ENCODE peak calls at places on chromosome 17, in ten cellular contexts. F, O, W, L, K, N, R, H, V and Q are unnamed samples.

GRCh38 chr17:32833076-32833475 is 43.8 kb downstream of the MYO1D start:
- DNase-seq in L (no peak), H (no peak), V (no peak), F (no peak), W (no peak), K (no peak), R (no peak), N (no peak), O (no peak), Q (no peak)

GRCh38 chr17:57480438-57481196 is 224.3 kb downstream of the MSI2 start:
- DNase-seq in L (no peak), R (no peak), V (no peak), F (no peak), H (peak; percentile 61), W (no peak), O (no peak), K (no peak), N (peak; percentile 47), Q (no peak)

GRCh38 chr17:44956076-44956475 is 8.5 kb upstream of the KIF18B start:
- DNase-seq in N (no peak), L (no peak), K (no peak), R (no peak), F (no peak), H (no peak), O (no peak), W (peak; percentile 15), V (no peak), Q (no peak)

GRCh38 chr17:51508048-51508447 is 247.7 kb downstream of the UTP18 start:
- DNase-seq in V (no peak), W (no peak), K (no peak), H (no peak), N (no peak), R (no peak), L (no peak), F (no peak), O (no peak), Q (no peak)

GRCh38 chr17:72697602-72698146 is 394.8 kb downstream of the SLC39A11 start:
- DNase-seq in R (no peak), H (peak; percentile 75), N (no peak), V (no peak), W (no peak), F (no peak), O (no peak), K (no peak), L (no peak), Q (no peak)

GRCh38 chr17:12789075-12789975 is at the start of gene ARHGAP44:
- DNase-seq in W (peak; percentile 77), R (peak; percentile 73), K (peak; percentile 46), L (peak; percentile 73), V (peak; percentile 59), H (peak; percentile 82), N (peak; percentile 41), O (peak; percentile 77), F (peak; percentile 66), Q (peak; percentile 15)

GRCh38 chr17:58969156-58969555 is 137.5 kb downstream of the TRIM37 start:
- DNase-seq in R (no peak), W (no peak), O (no peak), V (no peak), N (no peak), F (no peak), K (no peak), L (no peak), H (peak; percentile 40), Q (no peak)

GRCh38 chr17:69064476-69064875 is 3.7 kb upstream of the ABCA9 start:
- DNase-seq in N (no peak), K (no peak), O (no peak), H (no peak), F (no peak), R (no peak), V (no peak), L (no peak), W (no peak), Q (no peak)

GRCh38 chr17:45848868-45849535 is 4.3 kb downstream of the SPPL2C start:
- DNase-seq in H (peak; percentile 92), O (no peak), V (no peak), F (no peak), N (no peak), K (no peak), L (no peak), R (no peak), W (no peak), Q (no peak)

GRCh38 chr17:38600906-38601305 is 4.8 kb downstream of the SRCIN1 start:
- DNase-seq in L (no peak), N (peak; percentile 30), V (no peak), R (no peak), F (no peak), O (no peak), K (no peak), W (no peak), H (no peak), Q (no peak)

GRCh38 chr17:3665834-3666233 is 2.5 kb downstream of the TAX1BP3 start:
- DNase-seq in R (no peak), K (no peak), N (no peak), F (no peak), V (no peak), H (no peak), W (no peak), L (no peak), O (no peak), Q (no peak)

GRCh38 chr17:7673239-7673638 is 14.1 kb downstream of the TP53 start:
- DNase-seq in R (peak; percentile 15), K (no peak), N (peak; percentile 29), H (no peak), O (peak; percentile 64), W (no peak), F (no peak), V (no peak), L (peak; percentile 31), Q (no peak)

GRCh38 chr17:62714016-62714777 is 86.7 kb downstream of the MRC2 start:
- DNase-seq in L (no peak), R (no peak), H (no peak), O (no peak), V (no peak), W (peak; percentile 26), K (no peak), N (no peak), F (peak; percentile 3), Q (no peak)

GRCh38 chr17:50187741-50188520 is 13.5 kb downstream of the COL1A1 start:
- DNase-seq in V (no peak), N (no peak), W (no peak), R (no peak), H (no peak), L (no peak), F (no peak), O (no peak), K (no peak), Q (no peak)

GRCh38 chr17:49942918-49943317 is 26.1 kb upstream of the DLX4 start:
- DNase-seq in F (no peak), H (no peak), R (no peak), N (no peak), K (no peak), L (no peak), W (no peak), V (no peak), O (no peak), Q (no peak)

GRCh38 chr17:75240394-75241142 is 20.8 kb downstream of the GGA3 start:
- DNase-seq in V (no peak), W (no peak), R (no peak), H (peak; percentile 83), F (no peak), O (peak; percentile 77), L (no peak), K (no peak), N (peak; percentile 85), Q (no peak)

GRCh38 chr17:11561281-11561680 is 37.0 kb upstream of the DNAH9 start:
- DNase-seq in W (no peak), N (no peak), H (no peak), F (no peak), L (no peak), O (no peak), V (no peak), R (no peak), K (no peak), Q (no peak)

GRCh38 chr17:64066709-64067108 is 46.3 kb upstream of the ICAM2 start:
- DNase-seq in R (no peak), W (no peak), O (no peak), N (no peak), F (no peak), V (no peak), L (no peak), K (no peak), H (no peak), Q (no peak)

GRCh38 chr17:29160253-29160652 is 19.9 kb downstream of the MYO18A start:
- DNase-seq in V (no peak), O (no peak), W (no peak), K (no peak), H (no peak), L (no peak), R (no peak), N (no peak), F (no peak), Q (no peak)
- TF ChIP-seq EP300 in V (no peak), O (no peak), W (no peak), K (no peak), H (no peak), L (no peak), R (no peak), N (no peak), F (no peak), Q (no peak)

GRCh38 chr17:17493249-17493985 is 2.8 kb downstream of the RASD1 start:
- DNase-seq in V (peak; percentile 66), N (no peak), H (no peak), K (no peak), L (peak; percentile 67), R (peak; percentile 59), W (peak; percentile 60), O (no peak), F (no peak), Q (no peak)
- TF ChIP-seq EP300 in V (no peak), N (no peak), H (no peak), K (no peak), L (no peak), R (no peak), W (no peak), O (no peak), F (no peak), Q (no peak)

GRCh38 chr17:67413399-67413798 is 36.3 kb downstream of the PITPNC1 start:
- DNase-seq in V (no peak), N (no peak), W (no peak), H (no peak), K (no peak), L (no peak), F (no peak), R (no peak), O (no peak), Q (no peak)
- TF ChIP-seq EP300 in V (no peak), N (no peak), W (no peak), H (no peak), K (no peak), L (no peak), F (no peak), R (no peak), O (no peak), Q (no peak)

DNA sequence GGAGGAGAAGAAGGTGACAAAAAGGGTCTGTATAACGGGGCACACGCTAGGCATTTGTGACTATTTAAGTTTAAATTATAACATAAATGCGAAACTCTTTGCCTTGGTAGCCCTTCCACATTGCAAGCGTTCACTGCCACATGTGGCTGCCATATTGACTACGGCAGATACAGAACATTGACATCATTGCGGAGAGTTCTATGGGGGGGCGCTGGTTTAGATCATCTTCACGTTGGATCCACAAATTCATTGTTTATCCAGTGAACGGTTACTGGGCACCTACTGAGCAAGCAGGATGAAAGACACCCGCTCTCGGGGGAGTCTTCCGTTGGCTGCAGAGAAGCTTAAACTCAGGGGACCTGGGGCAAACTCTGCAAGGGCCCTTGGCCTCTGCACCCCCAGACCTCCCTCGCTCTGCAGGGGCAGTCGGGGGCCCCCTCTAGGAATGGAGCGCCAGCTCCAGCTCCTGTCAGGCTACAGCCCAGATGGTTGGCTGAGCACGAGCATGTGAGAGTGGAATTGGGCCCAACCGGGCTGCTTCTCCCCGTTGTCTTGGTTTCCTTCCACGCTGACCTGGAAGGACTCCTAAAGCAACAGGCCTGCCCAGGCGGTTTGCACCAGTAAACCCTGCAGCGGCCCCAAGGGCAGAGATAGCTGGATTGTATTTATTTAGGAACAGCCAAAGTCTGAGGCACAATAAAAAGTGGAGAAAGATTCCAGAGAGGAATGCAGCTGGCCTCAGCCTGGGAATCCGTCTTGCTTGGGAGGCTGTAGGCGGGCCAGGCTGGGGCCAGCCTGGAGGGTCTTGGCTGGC is 172.2 kb downstream of the SEC14L1 start:
- DNase-seq in K (no peak), F (peak; percentile 86), O (no peak), W (peak; percentile 80), H (peak; percentile 29), R (peak; percentile 73), L (peak; percentile 75), N (no peak), V (peak; percentile 72), Q (peak; percentile 79)
- TF ChIP-seq EP300 in K (no peak), F (no peak), O (no peak), W (no peak), H (no peak), R (no peak), L (no peak), N (no peak), V (no peak), Q (peak; percentile 31)